ENCODE peak calls at places on chromosomes 7 and 10, in six cellular contexts. One of them, this sample, is unnamed.

GRCh38 chr10:75400769-75401568 is 595 bp downstream of the ZNF503 start:
- DNase-seq in PC-3: peak; percentile 48
- DNase-seq in neural progenitor cell: peak; percentile 72
- DNase-seq in GM23248: peak; percentile 90
- DNase-seq in GM23338: peak; percentile 64
- DNase-seq in MM.1S: peak; percentile 65
- DNase-seq in this sample: no peak

GRCh38 chr7:24283900-24284698 is at the start of gene NPY:
- DNase-seq in PC-3: no peak
- DNase-seq in neural progenitor cell: peak; percentile 25
- DNase-seq in GM23248: no peak
- DNase-seq in GM23338: peak; percentile 68
- DNase-seq in MM.1S: no peak
- DNase-seq in this sample: no peak

GRCh38 chr10:30751678-30752331 is 122.3 kb upstream of the LYZL2 start:
- DNase-seq in PC-3: peak; percentile 78
- DNase-seq in neural progenitor cell: peak; percentile 84
- DNase-seq in GM23248: peak; percentile 89
- DNase-seq in GM23338: peak; percentile 84
- DNase-seq in MM.1S: peak; percentile 63
- DNase-seq in this sample: no peak

GRCh38 chr7:50667338-50667737 is 102.1 kb upstream of the DDC start:
- DNase-seq in PC-3: no peak
- DNase-seq in neural progenitor cell: no peak
- DNase-seq in GM23248: no peak
- DNase-seq in GM23338: no peak
- DNase-seq in MM.1S: no peak
- DNase-seq in this sample: no peak

GRCh38 chr10:86368046-86368445 is 1.5 kb upstream of the GRID1 start:
- DNase-seq in PC-3: no peak
- DNase-seq in neural progenitor cell: no peak
- DNase-seq in GM23248: no peak
- DNase-seq in GM23338: no peak
- DNase-seq in MM.1S: no peak
- DNase-seq in this sample: no peak

GRCh38 chr10:77576633-77577032 is 61.0 kb downstream of the KCNMA1 start:
- DNase-seq in PC-3: no peak
- DNase-seq in neural progenitor cell: no peak
- DNase-seq in GM23248: no peak
- DNase-seq in GM23338: no peak
- DNase-seq in MM.1S: no peak
- DNase-seq in this sample: no peak

GRCh38 chr10:74040200-74041126 is 42.5 kb downstream of the VCL start:
- DNase-seq in PC-3: no peak
- DNase-seq in neural progenitor cell: no peak
- DNase-seq in GM23248: no peak
- DNase-seq in GM23338: no peak
- DNase-seq in MM.1S: no peak
- DNase-seq in this sample: no peak

GRCh38 chr7:117157121-117157870 is 165.6 kb downstream of the WNT2 start:
- DNase-seq in PC-3: peak; percentile 93
- DNase-seq in neural progenitor cell: no peak
- DNase-seq in GM23248: peak; percentile 96
- DNase-seq in GM23338: no peak
- DNase-seq in MM.1S: no peak
- DNase-seq in this sample: no peak

GRCh38 chr7:33191326-33191725 is 62.0 kb downstream of the BBS9 start:
- DNase-seq in PC-3: peak; percentile 37
- DNase-seq in neural progenitor cell: no peak
- DNase-seq in GM23248: no peak
- DNase-seq in GM23338: peak; percentile 51
- DNase-seq in MM.1S: peak; percentile 93
- DNase-seq in this sample: no peak

GRCh38 chr10:114879541-114880158 is 58.1 kb downstream of the FHIP2A start:
- DNase-seq in PC-3: peak; percentile 47
- DNase-seq in neural progenitor cell: peak; percentile 66
- DNase-seq in GM23248: peak; percentile 49
- DNase-seq in GM23338: peak; percentile 75
- DNase-seq in MM.1S: peak; percentile 53
- DNase-seq in this sample: no peak

GRCh38 chr7:157439761-157440160 is 103.0 kb downstream of the DNAJB6 start:
- DNase-seq in PC-3: no peak
- DNase-seq in neural progenitor cell: no peak
- DNase-seq in GM23248: no peak
- DNase-seq in GM23338: no peak
- DNase-seq in MM.1S: no peak
- DNase-seq in this sample: no peak

GRCh38 chr10:86658751-86659150 is 4.4 kb downstream of the OPN4 start:
- DNase-seq in PC-3: no peak
- DNase-seq in neural progenitor cell: no peak
- DNase-seq in GM23248: no peak
- DNase-seq in GM23338: no peak
- DNase-seq in MM.1S: no peak
- DNase-seq in this sample: no peak

GRCh38 chr7:151806204-151806603 is 70.7 kb downstream of the PRKAG2 start:
- DNase-seq in PC-3: no peak
- DNase-seq in neural progenitor cell: no peak
- DNase-seq in GM23248: no peak
- DNase-seq in GM23338: no peak
- DNase-seq in MM.1S: no peak
- DNase-seq in this sample: no peak

GRCh38 chr10:112307631-112308502 is 24.7 kb downstream of the TECTB start:
- DNase-seq in PC-3: peak; percentile 51
- DNase-seq in neural progenitor cell: peak; percentile 73
- DNase-seq in GM23248: peak; percentile 67
- DNase-seq in GM23338: peak; percentile 89
- DNase-seq in MM.1S: peak; percentile 32
- DNase-seq in this sample: peak; percentile 8

GRCh38 chr7:44074349-44074695 is 8.0 kb downstream of the POLM start:
- DNase-seq in PC-3: no peak
- DNase-seq in neural progenitor cell: no peak
- DNase-seq in GM23248: no peak
- DNase-seq in GM23338: no peak
- DNase-seq in MM.1S: no peak
- DNase-seq in this sample: no peak

GRCh38 chr10:61000769-61001730 is 57.1 kb upstream of the RHOBTB1 start:
- DNase-seq in PC-3: peak; percentile 59
- DNase-seq in neural progenitor cell: peak; percentile 84
- DNase-seq in GM23248: peak; percentile 28
- DNase-seq in GM23338: peak; percentile 78
- DNase-seq in MM.1S: peak; percentile 18
- DNase-seq in this sample: no peak

GRCh38 chr7:158779061-158779992 is 50.0 kb downstream of the ESYT2 start:
- DNase-seq in PC-3: no peak
- DNase-seq in neural progenitor cell: no peak
- DNase-seq in GM23248: no peak
- DNase-seq in GM23338: no peak
- DNase-seq in MM.1S: no peak
- DNase-seq in this sample: no peak

GRCh38 chr7:86598311-86598710 is 45.4 kb upstream of the GRM3 start:
- DNase-seq in PC-3: peak; percentile 38
- DNase-seq in neural progenitor cell: peak; percentile 64
- DNase-seq in GM23248: no peak
- DNase-seq in GM23338: peak; percentile 84
- DNase-seq in MM.1S: no peak
- DNase-seq in this sample: peak; percentile 37

GRCh38 chr7:148882668-148883232 is 1.3 kb downstream of the EZH2 start:
- DNase-seq in PC-3: peak; percentile 7
- DNase-seq in neural progenitor cell: no peak
- DNase-seq in GM23248: peak; percentile 55
- DNase-seq in GM23338: no peak
- DNase-seq in MM.1S: peak; percentile 39
- DNase-seq in this sample: no peak

GRCh38 chr7:74420006-74420405 is 33.7 kb upstream of the GTF2IRD1 start:
- DNase-seq in PC-3: no peak
- DNase-seq in neural progenitor cell: no peak
- DNase-seq in GM23248: no peak
- DNase-seq in GM23338: no peak
- DNase-seq in MM.1S: no peak
- DNase-seq in this sample: no peak

GRCh38 chr7:47601119-47601880 is 19.4 kb upstream of the TNS3 start:
- DNase-seq in PC-3: peak; percentile 92
- DNase-seq in neural progenitor cell: no peak
- DNase-seq in GM23248: peak; percentile 92
- DNase-seq in GM23338: no peak
- DNase-seq in MM.1S: no peak
- DNase-seq in this sample: peak; percentile 70

GRCh38 chr7:139526578-139527544 is 3.4 kb downstream of the CLEC2L start:
- DNase-seq in PC-3: peak; percentile 9
- DNase-seq in neural progenitor cell: no peak
- DNase-seq in GM23248: peak; percentile 96
- DNase-seq in GM23338: no peak
- DNase-seq in MM.1S: no peak
- DNase-seq in this sample: peak; percentile 21

GRCh38 chr10:97411411-97411810 is 10.3 kb upstream of the RRP12 start:
- DNase-seq in PC-3: no peak
- DNase-seq in neural progenitor cell: no peak
- DNase-seq in GM23248: no peak
- DNase-seq in GM23338: no peak
- DNase-seq in MM.1S: no peak
- DNase-seq in this sample: no peak

GRCh38 chr10:117830832-117831231 is 215.9 kb downstream of the RAB11FIP2 start:
- DNase-seq in PC-3: no peak
- DNase-seq in neural progenitor cell: peak; percentile 91
- DNase-seq in GM23248: no peak
- DNase-seq in GM23338: peak; percentile 74
- DNase-seq in MM.1S: no peak
- DNase-seq in this sample: no peak

GRCh38 chr10:29257784-29258135 is 31.1 kb upstream of the LYZL1 start:
- DNase-seq in PC-3: no peak
- DNase-seq in neural progenitor cell: no peak
- DNase-seq in GM23248: no peak
- DNase-seq in GM23338: no peak
- DNase-seq in MM.1S: no peak
- DNase-seq in this sample: no peak
- H3K27ac ChIP-seq in PC-3: peak overlapping the region; percentile 61
- H3K27ac ChIP-seq in neural progenitor cell: no peak overlapping the region
- H3K27ac ChIP-seq in GM23248: no peak overlapping the region
- H3K27ac ChIP-seq in GM23338: no peak overlapping the region
- H3K27ac ChIP-seq in MM.1S: no peak overlapping the region
- H3K27ac ChIP-seq in this sample: peak overlapping the region; percentile 65

DNA sequence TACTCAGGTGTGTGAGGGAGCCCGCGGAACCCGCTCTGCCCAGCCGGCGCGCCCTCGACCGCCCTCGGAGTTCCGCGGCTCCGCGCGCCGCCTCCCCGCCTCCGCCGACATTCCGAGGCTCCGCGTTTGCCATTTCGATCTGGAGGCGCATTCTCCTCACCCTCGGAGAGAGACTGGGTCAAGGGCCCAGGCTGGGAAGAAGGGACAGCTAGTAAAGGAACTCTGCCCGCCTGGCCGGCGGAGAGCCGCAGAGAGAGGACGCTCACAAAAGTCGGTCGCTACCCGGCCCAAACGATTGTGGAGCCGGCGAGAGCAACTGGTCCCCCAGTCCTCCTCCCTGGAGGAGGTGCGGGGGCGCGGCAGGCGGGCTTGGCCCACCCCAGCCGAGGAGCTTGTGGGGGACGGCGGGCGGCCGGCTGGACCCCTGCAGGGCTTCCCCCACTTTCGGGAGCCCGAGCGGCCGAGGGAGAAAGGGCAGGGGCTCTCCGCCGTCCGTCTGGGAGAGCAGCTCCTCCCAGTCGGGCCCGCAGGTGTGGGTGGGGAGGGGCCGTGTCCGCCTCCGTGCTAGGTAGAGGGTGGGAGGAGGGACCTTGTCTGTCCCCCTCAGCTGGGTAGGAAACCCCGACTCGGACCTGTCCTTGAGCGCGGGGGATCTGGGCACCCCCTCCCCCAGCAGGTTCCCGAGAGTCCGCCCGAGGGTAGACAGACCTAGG is 74.3 kb upstream of the LEP start:
- DNase-seq in PC-3: no peak
- DNase-seq in neural progenitor cell: peak; percentile 64
- DNase-seq in GM23248: peak; percentile 60
- DNase-seq in GM23338: peak; percentile 70
- DNase-seq in MM.1S: no peak
- DNase-seq in this sample: no peak
- TF ChIP-seq EZH2 in PC-3: no peak
- TF ChIP-seq EZH2 in neural progenitor cell: peak; percentile 100
- TF ChIP-seq EZH2 in GM23248: no peak
- TF ChIP-seq EZH2 in GM23338: peak; percentile 97
- TF ChIP-seq EZH2 in MM.1S: no peak
- TF ChIP-seq EZH2 in this sample: peak; percentile 37

GRCh38 chr7:5528071-5528814 is 104.6 kb upstream of the TNRC18 start:
- DNase-seq in PC-3: no peak
- DNase-seq in neural progenitor cell: peak; percentile 59
- DNase-seq in GM23248: peak; percentile 79
- DNase-seq in GM23338: no peak
- DNase-seq in MM.1S: peak; percentile 9
- DNase-seq in this sample: peak; percentile 34

GRCh38 chr7:5519515-5519928 is 95.9 kb upstream of the TNRC18 start:
- DNase-seq in PC-3: peak; percentile 3
- DNase-seq in neural progenitor cell: no peak
- DNase-seq in GM23248: no peak
- DNase-seq in GM23338: peak; percentile 29
- DNase-seq in MM.1S: no peak
- DNase-seq in this sample: peak; percentile 14

GRCh38 chr7:5526190-5527037 is 102.8 kb upstream of the TNRC18 start:
- DNase-seq in PC-3: peak; percentile 33
- DNase-seq in neural progenitor cell: peak; percentile 50
- DNase-seq in GM23248: peak; percentile 36
- DNase-seq in GM23338: peak; percentile 58
- DNase-seq in MM.1S: peak; percentile 31
- DNase-seq in this sample: peak; percentile 46

GRCh38 chr7:5525271-5526189 is 101.9 kb upstream of the TNRC18 start:
- DNase-seq in PC-3: peak; percentile 40
- DNase-seq in neural progenitor cell: peak; percentile 53
- DNase-seq in GM23248: peak; percentile 48
- DNase-seq in GM23338: peak; percentile 59
- DNase-seq in MM.1S: no peak
- DNase-seq in this sample: peak; percentile 53

DNA sequence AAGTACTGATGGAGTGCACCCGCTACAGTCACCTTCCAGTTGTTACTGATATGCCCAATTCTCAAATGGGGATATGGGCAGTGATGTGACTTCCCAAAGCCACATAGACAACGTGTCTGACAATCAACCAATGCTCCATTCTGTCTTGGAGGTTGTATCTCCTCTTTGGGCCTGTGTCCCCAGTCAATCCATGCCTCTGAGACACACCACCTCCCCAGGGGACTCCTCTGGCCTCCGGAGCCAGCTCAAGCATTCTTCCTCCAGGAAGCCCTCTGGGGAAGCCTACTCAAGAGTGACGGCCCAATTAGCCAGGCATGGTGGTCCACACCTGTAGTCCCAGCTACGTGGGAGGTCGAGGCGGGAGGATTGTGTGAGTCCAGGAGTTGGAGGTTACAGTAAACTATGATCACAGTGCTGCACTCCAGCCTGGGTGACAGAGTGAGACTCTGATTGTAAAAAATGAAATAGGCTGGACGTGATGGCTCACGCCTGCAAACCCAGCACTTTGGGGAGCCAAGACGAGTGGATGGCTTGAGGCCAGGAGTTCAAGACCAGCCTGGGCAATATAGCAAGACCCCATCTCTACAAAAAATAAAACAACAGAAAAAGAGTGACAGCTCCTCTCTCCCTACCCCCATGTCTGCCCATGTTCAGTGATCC is 99.5 kb upstream of the TNRC18 start:
- DNase-seq in PC-3: peak; percentile 51
- DNase-seq in neural progenitor cell: peak; percentile 27
- DNase-seq in GM23248: peak; percentile 27
- DNase-seq in GM23338: peak; percentile 62
- DNase-seq in MM.1S: no peak
- DNase-seq in this sample: peak; percentile 66
- H3F3A ChIP-seq in PC-3: peaks cover 19% of the 10 kb centered on the region
- H3F3A ChIP-seq in neural progenitor cell: peaks cover 59% of the 10 kb centered on the region
- H3F3A ChIP-seq in GM23248: peaks cover 46% of the 10 kb centered on the region
- H3F3A ChIP-seq in GM23338: peaks cover 49% of the 10 kb centered on the region
- H3F3A ChIP-seq in MM.1S: peaks cover 35% of the 10 kb centered on the region
- H3F3A ChIP-seq in this sample: peaks cover 67% of the 10 kb centered on the region

GRCh38 chr10:103445767-103446567 is 6.2 kb downstream of the CALHM2 start:
- DNase-seq in PC-3: no peak
- DNase-seq in neural progenitor cell: no peak
- DNase-seq in GM23248: peak; percentile 87
- DNase-seq in GM23338: no peak
- DNase-seq in MM.1S: no peak
- DNase-seq in this sample: no peak
- H3K27ac ChIP-seq in PC-3: no peak overlapping the region
- H3K27ac ChIP-seq in neural progenitor cell: no peak overlapping the region
- H3K27ac ChIP-seq in GM23248: peak overlapping the region; percentile 96
- H3K27ac ChIP-seq in GM23338: no peak overlapping the region
- H3K27ac ChIP-seq in MM.1S: no peak overlapping the region
- H3K27ac ChIP-seq in this sample: no peak overlapping the region

This sample was measured in PC-9.